ENCODE peak calls at places on chromosomes 1 and 21, in eight cellular contexts. I is nephron progenitor cell; X is M059J; M is H7; L is A549; G is activated CD8-positive, alpha-beta memory T cell treated with anti-CD3 and anti-CD28 coated beads for 24 hours; R is activated T-cell treated with anti-CD3 and anti-CD28 coated beads, Interleukin-2, amount 50 U/mL, for 4 hours; A is left ventricle myocardium superior. F is an unnamed sample.
A peak's percentile ranks its signal among the peaks of the same experiment; 100 is the strongest.

GRCh38 chr1:54927475-54928240 is 40.7 kb upstream of the DHCR24 start:
- DNase-seq in I (no peak), X (peak; percentile 20), M (no peak), L (no peak), G (no peak), R (no peak), A (peak; percentile 44), F (no peak)

GRCh38 chr1:8409107-8409506 is 91.2 kb downstream of the SLC45A1 start:
- DNase-seq in I (peak; percentile 17), X (peak; percentile 85), M (peak; percentile 52), L (peak; percentile 43), G (no peak), R (no peak), A (no peak), F (no peak)

GRCh38 chr1:157363660-157364140 is 188.6 kb downstream of the FCRL5 start:
- DNase-seq in I (peak; percentile 27), X (peak; percentile 30), M (peak; percentile 65), L (peak; percentile 52), G (no peak), R (no peak), A (no peak), F (no peak)

GRCh38 chr1:1819762-1820161 is 41.5 kb upstream of the NADK start:
- DNase-seq in I (no peak), X (no peak), M (no peak), L (no peak), G (no peak), R (no peak), A (no peak), F (no peak)

GRCh38 chr21:34670220-34670961 is 1.6 kb downstream of the CLIC6 start:
- DNase-seq in I (peak; percentile 46), X (no peak), M (peak; percentile 73), L (no peak), G (peak; percentile 60), R (no peak), A (peak; percentile 33), F (no peak)

GRCh38 chr1:3564921-3565831 is 46.1 kb downstream of the MEGF6 start:
- DNase-seq in I (peak; percentile 63), X (no peak), M (peak; percentile 99), L (no peak), G (peak; percentile 81), R (peak; percentile 35), A (peak; percentile 47), F (no peak)

GRCh38 chr1:30191154-30191702 is 532.2 kb downstream of the MATN1 start:
- DNase-seq in I (peak; percentile 22), X (peak; percentile 72), M (peak; percentile 46), L (peak; percentile 46), G (peak; percentile 47), R (no peak), A (no peak), F (peak; percentile 19)

GRCh38 chr1:240312872-240313271 is 221.2 kb downstream of the FMN2 start:
- DNase-seq in I (no peak), X (peak; percentile 93), M (no peak), L (peak; percentile 94), G (no peak), R (no peak), A (no peak), F (no peak)

GRCh38 chr1:101366513-101367215 is 129.8 kb downstream of the S1PR1 start:
- DNase-seq in I (no peak), X (peak; percentile 72), M (no peak), L (no peak), G (no peak), R (no peak), A (no peak), F (no peak)

GRCh38 chr1:159203621-159204020 is 1.1 kb upstream of the ACKR1 start:
- DNase-seq in I (no peak), X (no peak), M (no peak), L (no peak), G (no peak), R (no peak), A (no peak), F (no peak)

GRCh38 chr1:33348194-33348593 is 27.3 kb upstream of the A3GALT2 start:
- DNase-seq in I (no peak), X (peak; percentile 73), M (no peak), L (no peak), G (no peak), R (no peak), A (no peak), F (no peak)

GRCh38 chr1:231935856-231936255 is 309.3 kb downstream of the DISC1 start:
- DNase-seq in I (no peak), X (no peak), M (no peak), L (no peak), G (no peak), R (no peak), A (no peak), F (no peak)

GRCh38 chr1:117048431-117049133 is 11.5 kb upstream of the TTF2 start:
- DNase-seq in I (no peak), X (no peak), M (no peak), L (no peak), G (no peak), R (peak; percentile 12), A (no peak), F (no peak)

GRCh38 chr1:78843111-78843908 is 163.2 kb downstream of the ADGRL4 start:
- DNase-seq in I (no peak), X (peak; percentile 18), M (no peak), L (no peak), G (no peak), R (no peak), A (no peak), F (no peak)

GRCh38 chr1:61808968-61809367 is 66.7 kb downstream of the PATJ start:
- DNase-seq in I (no peak), X (peak; percentile 14), M (no peak), L (no peak), G (no peak), R (no peak), A (no peak), F (no peak)

GRCh38 chr1:119782541-119783338 is 14.0 kb upstream of the HMGCS2 start:
- DNase-seq in I (no peak), X (peak; percentile 53), M (no peak), L (no peak), G (no peak), R (no peak), A (no peak), F (no peak)

GRCh38 chr1:245363821-245364220 is 209.0 kb downstream of the KIF26B start:
- DNase-seq in I (peak; percentile 25), X (no peak), M (no peak), L (no peak), G (no peak), R (no peak), A (no peak), F (no peak)

GRCh38 chr1:211480941-211481545 is 10.9 kb downstream of the RD3 start:
- DNase-seq in I (no peak), X (no peak), M (no peak), L (no peak), G (peak; percentile 37), R (no peak), A (no peak), F (no peak)

GRCh38 chr1:40712997-40713396 is 21.5 kb downstream of the NFYC start:
- DNase-seq in I (no peak), X (no peak), M (no peak), L (no peak), G (no peak), R (no peak), A (no peak), F (no peak)

GRCh38 chr1:53725238-53725689 is 13.7 kb downstream of the GLIS1 start:
- DNase-seq in I (peak; percentile 44), X (peak; percentile 81), M (peak; percentile 89), L (peak; percentile 14), G (no peak), R (no peak), A (no peak), F (no peak)

GRCh38 chr1:59290173-59290954 is 6.5 kb upstream of the FGGY start:
- DNase-seq in I (no peak), X (peak; percentile 72), M (peak; percentile 66), L (peak; percentile 68), G (no peak), R (no peak), A (peak; percentile 39), F (no peak)

GRCh38 chr1:200302192-200302892 is 107.5 kb downstream of the ZNF281 start:
- DNase-seq in I (peak; percentile 54), X (peak; percentile 65), M (peak; percentile 58), L (peak; percentile 33), G (peak; percentile 81), R (peak; percentile 56), A (peak; percentile 39), F (peak; percentile 53)

GRCh38 chr1:245683377-245683716 is 528.6 kb downstream of the KIF26B start:
- DNase-seq in I (no peak), X (no peak), M (peak; percentile 37), L (no peak), G (no peak), R (no peak), A (no peak), F (no peak)

GRCh38 chr1:85587846-85588245 is 7.3 kb downstream of the CCN1 start:
- DNase-seq in I (no peak), X (no peak), M (no peak), L (no peak), G (no peak), R (no peak), A (peak; percentile 36), F (no peak)

GRCh38 chr1:15618685-15619525 is 1.6 kb downstream of the DDI2 start:
- DNase-seq in I (no peak), X (peak; percentile 25), M (no peak), L (peak; percentile 44), G (no peak), R (no peak), A (no peak), F (no peak)

GRCh38 chr1:160629286-160630210 is 17.3 kb downstream of the SLAMF1 start:
- DNase-seq in I (no peak), X (no peak), M (no peak), L (no peak), G (no peak), R (peak; percentile 60), A (peak; percentile 58), F (peak; percentile 43)

GRCh38 chr1:206823725-206824124 is 41.7 kb upstream of the IL20 start:
- DNase-seq in I (no peak), X (no peak), M (no peak), L (no peak), G (no peak), R (no peak), A (no peak), F (no peak)

GRCh38 chr1:41493117-41493536 is 8.6 kb upstream of the EDN2 start:
- DNase-seq in I (no peak), X (peak; percentile 98), M (no peak), L (peak; percentile 87), G (no peak), R (no peak), A (peak; percentile 34), F (no peak)

GRCh38 chr1:21781971-21782867 is 730 bp downstream of the USP48 start:
- DNase-seq in I (peak; percentile 10), X (peak; percentile 75), M (peak; percentile 67), L (peak; percentile 57), G (no peak), R (peak; percentile 23), A (no peak), F (peak; percentile 66)